ENCODE peak calls at places on chromosome 19, in five cellular contexts. E is ascending aorta; R is cardiac muscle cell; J is stomach; I is CD8-positive, alpha-beta memory T cell. S is an unnamed sample.
A peak's percentile ranks its signal among the peaks of the same experiment; 100 is the strongest.

GRCh38 chr19:845707-846481 is 5.1 kb downstream of the PRTN3 start:
- DNase-seq in J (no peak), E (no peak), R (no peak), I (no peak), S (no peak)

GRCh38 chr19:38526430-38526829 is 91.3 kb downstream of the MAP4K1 start:
- DNase-seq in E (no peak), R (no peak), I (no peak), J (no peak), S (no peak)

GRCh38 chr19:18507021-18507726 is 14.7 kb downstream of the ELL start:
- DNase-seq in I (no peak), R (no peak), J (peak; percentile 74), E (no peak), S (peak; percentile 79)

GRCh38 chr19:10552596-10553053 is 8.9 kb downstream of the ATG4D start:
- DNase-seq in R (peak; percentile 26), I (no peak), J (no peak), E (no peak), S (peak; percentile 77)

GRCh38 chr19:29516358-29516725 is 9.5 kb upstream of the VSTM2B start:
- DNase-seq in I (no peak), E (no peak), J (no peak), R (no peak), S (no peak)

GRCh38 chr19:35856546-35857149 is at the start of gene KIRREL2:
- DNase-seq in E (no peak), I (no peak), R (no peak), J (no peak), S (no peak)

GRCh38 chr19:57665261-57665806 is 3.4 kb upstream of the ZSCAN4 start:
- DNase-seq in I (no peak), J (no peak), E (no peak), R (no peak), S (no peak)

GRCh38 chr19:11451327-11451941 is 16.0 kb downstream of the PRKCSH start:
- DNase-seq in R (no peak), I (no peak), J (no peak), E (no peak), S (no peak)

GRCh38 chr19:8305798-8306197 is 2.4 kb downstream of the CD320 start:
- DNase-seq in E (no peak), J (no peak), R (no peak), I (no peak), S (no peak)

GRCh38 chr19:41997121-41997850 is 3.3 kb upstream of the ATP1A3 start:
- DNase-seq in R (peak; percentile 47), J (peak; percentile 43), I (peak; percentile 17), E (no peak), S (peak; percentile 6)

GRCh38 chr19:7395793-7396192 is 47.1 kb downstream of the ARHGEF18 start:
- DNase-seq in I (no peak), E (no peak), J (no peak), R (peak; percentile 8), S (peak; percentile 83)

GRCh38 chr19:10412257-10412977 is 7.9 kb upstream of the PDE4A start:
- DNase-seq in I (no peak), R (no peak), E (no peak), J (no peak), S (no peak)

GRCh38 chr19:58218899-58219298 is 9.8 kb upstream of the ZNF544 start:
- DNase-seq in I (peak; percentile 6), J (no peak), R (peak; percentile 44), E (no peak), S (peak; percentile 19)

GRCh38 chr19:17579523-17580244 is 24.2 kb downstream of the COLGALT1 start:
- DNase-seq in J (no peak), R (peak; percentile 67), I (no peak), E (no peak), S (peak; percentile 75)

GRCh38 chr19:2034729-2035589 is 16.1 kb downstream of the MKNK2 start:
- DNase-seq in R (peak; percentile 67), E (no peak), J (peak; percentile 89), I (peak; percentile 52), S (peak; percentile 91)

GRCh38 chr19:57002765-57003164 is 117.0 kb upstream of the USP29 start:
- DNase-seq in I (no peak), R (no peak), J (no peak), E (no peak), S (no peak)

GRCh38 chr19:47598407-47599349 is 10.3 kb upstream of the BICRA start:
- DNase-seq in E (peak; percentile 90), J (peak; percentile 41), R (peak; percentile 97), I (no peak), S (peak; percentile 27)

GRCh38 chr19:7494416-7495098 is 5.7 kb upstream of the PEX11G start:
- DNase-seq in I (no peak), R (peak; percentile 58), J (peak; percentile 32), E (no peak), S (no peak)

GRCh38 chr19:55080915-55081772 is 5.5 kb downstream of the EPS8L1 start:
- DNase-seq in J (peak; percentile 66), R (peak; percentile 79), E (peak; percentile 77), I (peak; percentile 87), S (peak; percentile 90)

GRCh38 chr19:45200614-45201013 is 22.0 kb downstream of the BLOC1S3 start:
- DNase-seq in E (no peak), J (peak; percentile 33), R (peak; percentile 80), I (no peak), S (no peak)

GRCh38 chr19:2199215-2199614 is 35.5 kb downstream of the DOT1L start:
- DNase-seq in R (no peak), I (no peak), J (no peak), E (no peak), S (no peak)

GRCh38 chr19:2613507-2614295 is 88.8 kb downstream of the GNG7 start:
- DNase-seq in J (peak; percentile 60), E (no peak), R (peak; percentile 56), I (peak; percentile 45), S (peak; percentile 49)

GRCh38 chr19:2327773-2328400 is 499 bp downstream of the LSM7 start:
- DNase-seq in E (no peak), R (peak; percentile 85), J (peak; percentile 52), I (peak; percentile 43), S (peak; percentile 87)

GRCh38 chr19:21483589-21484170 is 21.7 kb upstream of the ZNF429 start:
- DNase-seq in E (peak; percentile 69), R (peak; percentile 16), I (peak; percentile 37), J (peak; percentile 60), S (no peak)

GRCh38 chr19:46204008-46204407 is 25.5 kb upstream of the IGFL1 start:
- DNase-seq in R (no peak), E (no peak), I (no peak), J (no peak), S (no peak)

GRCh38 chr19:46205183-46205984 is 24.2 kb upstream of the IGFL1 start:
- DNase-seq in I (no peak), J (no peak), R (no peak), E (no peak), S (no peak)

GRCh38 chr19:46209051-46209450 is 20.5 kb upstream of the IGFL1 start:
- DNase-seq in R (no peak), I (no peak), J (no peak), E (no peak), S (peak; percentile 64)

GRCh38 chr19:46202872-46203860 is 26.4 kb upstream of the IGFL1 start:
- DNase-seq in I (no peak), R (no peak), J (no peak), E (no peak), S (no peak)

DNA sequence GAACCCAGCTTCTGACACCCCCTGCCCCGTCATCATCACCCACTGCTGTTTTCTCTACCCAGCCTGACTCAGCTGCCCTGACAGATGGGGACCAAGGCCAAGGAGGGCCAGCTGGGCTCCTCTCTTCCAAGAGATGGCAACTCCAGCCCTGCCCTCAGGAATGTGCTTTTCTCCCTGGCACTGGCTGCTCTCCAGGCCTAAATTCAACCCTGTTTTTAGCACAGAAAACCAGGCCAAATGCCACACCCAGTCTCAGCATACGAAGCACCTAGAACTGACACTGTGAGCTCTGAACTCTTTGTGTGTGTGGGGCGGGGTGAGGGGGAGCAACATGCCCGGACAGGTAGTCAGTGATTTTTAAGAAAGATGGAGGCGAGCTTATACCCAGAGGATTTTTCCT is 23.4 kb upstream of the IGFL1 start:
- DNase-seq in I (no peak), E (no peak), R (no peak), J (no peak), S (no peak)
- H3K4me1 ChIP-seq in I (no peaks in the 10 kb centered on the region), E (no peaks in the 10 kb centered on the region), R (peaks cover 13% of the 10 kb centered on the region), J (no peaks in the 10 kb centered on the region), S (no peaks in the 10 kb centered on the region)

GRCh38 chr19:33798701-33799111 is 2.0 kb downstream of the KCTD15 start:
- DNase-seq in I (no peak), R (peak; percentile 53), J (no peak), E (no peak), S (no peak)
- H3K4me3 ChIP-seq in I (no peak overlapping the region), R (peak overlapping the region; percentile 78), J (peak overlapping the region; percentile 86), E (peak overlapping the region; percentile 77), S (no peak overlapping the region)

GRCh38 chr19:44002212-44002565 is 568 bp upstream of the ZNF230 start:
- DNase-seq in E (no peak), J (no peak), R (no peak), I (no peak), S (no peak)

GRCh38 chr19:44007473-44007872 is 4.7 kb downstream of the ZNF230 start:
- DNase-seq in I (no peak), J (no peak), E (no peak), R (no peak), S (no peak)

GRCh38 chr19:44005968-44006367 is 3.2 kb downstream of the ZNF230 start:
- DNase-seq in I (no peak), J (no peak), R (peak; percentile 54), E (no peak), S (no peak)

GRCh38 chr19:44002566-44003460 is at the start of gene ZNF230:
- DNase-seq in R (peak; percentile 97), I (peak; percentile 72), E (peak; percentile 97), J (peak; percentile 90), S (peak; percentile 98)

DNA sequence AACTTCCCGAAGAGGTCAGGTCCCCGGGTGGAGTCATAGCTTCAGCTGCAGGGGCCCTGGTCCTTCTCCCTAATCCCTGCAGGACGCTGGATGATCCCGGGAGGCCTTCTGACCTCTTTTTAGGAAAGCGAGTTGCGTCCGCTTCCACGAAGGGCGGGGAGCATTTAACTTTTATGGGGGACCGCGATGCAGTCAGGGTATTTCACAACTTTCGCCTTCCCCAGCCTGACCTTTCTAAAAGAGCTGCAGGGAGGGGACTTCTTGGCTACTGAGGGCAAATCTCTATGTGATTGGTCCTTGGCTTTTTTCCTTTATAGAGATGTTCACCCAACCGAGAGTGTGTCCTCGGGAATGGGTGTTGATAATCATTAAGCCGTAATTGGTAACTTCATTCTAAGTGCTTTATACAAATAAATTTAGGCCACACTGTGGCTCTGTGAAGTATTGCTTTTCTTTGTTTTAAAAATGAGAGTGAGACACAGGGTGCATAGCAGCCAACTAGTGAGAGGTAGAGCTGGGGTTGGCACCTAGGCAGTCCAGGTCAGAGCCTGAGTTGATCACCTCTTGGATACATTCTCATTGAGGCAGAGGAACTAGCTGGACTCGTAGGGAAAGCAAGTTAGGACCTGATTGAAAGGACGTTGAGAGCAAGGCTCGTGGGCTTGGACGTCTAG is 841 bp downstream of the ZNF230 start:
- DNase-seq in R (peak; percentile 19), J (no peak), E (no peak), I (no peak), S (peak; percentile 5)
- H3K27ac ChIP-seq in R (no peak overlapping the region), J (peak overlapping the region; percentile 74), E (no peak overlapping the region), I (peak overlapping the region; percentile 69), S (peak overlapping the region; percentile 67)

GRCh38 chr19:13914777-13915176 is 8.8 kb downstream of the CC2D1A start:
- DNase-seq in R (no peak), E (no peak), I (no peak), J (no peak), S (no peak)
- H3K4me1 ChIP-seq in R (no peaks in the 10 kb centered on the region), E (no peaks in the 10 kb centered on the region), I (no peaks in the 10 kb centered on the region), J (no peaks in the 10 kb centered on the region), S (no peaks in the 10 kb centered on the region)

GRCh38 chr19:16456652-16457194 is 15.0 kb downstream of the EPS15L1 start:
- DNase-seq in E (no peak), J (no peak), I (no peak), R (no peak), S (no peak)
- H3K4me3 ChIP-seq in E (no peak overlapping the region), J (no peak overlapping the region), I (no peak overlapping the region), R (no peak overlapping the region), S (no peak overlapping the region)